ENCODE peak calls at places on chromosomes 4 and X, in nine cellular contexts. J is aorta, A is IMR-90, B is esophagus muscularis mucosa, Z is thoracic aorta, G is fibroblast of pulmonary artery, P is cardiac muscle cell, X is H1, R is stomach. H is an unnamed sample.

GRCh38 chr4:124591646-124592045 is 120.9 kb downstream of the ANKRD50 start:
- DNase-seq in J (no peak), A (no peak), B (no peak), Z (no peak), G (no peak), P (no peak), X (no peak), R (no peak), H (peak; percentile 4)

GRCh38 chr4:67220848-67221247 is 324.5 kb downstream of the CENPC start:
- DNase-seq in J (no peak), A (no peak), B (no peak), Z (no peak), G (no peak), P (no peak), X (no peak), R (no peak), H (no peak)

GRCh38 chrX:40374486-40374885 is 206.3 kb upstream of the ATP6AP2 start:
- DNase-seq in J (no peak), A (no peak), B (no peak), Z (no peak), G (no peak), P (no peak), X (no peak), R (no peak), H (no peak)

GRCh38 chrX:110081740-110082139 is 78.8 kb downstream of the TMEM164 start:
- DNase-seq in J (no peak), A (peak; percentile 28), B (no peak), Z (no peak), G (peak; percentile 88), P (peak; percentile 75), X (no peak), R (peak; percentile 39), H (no peak)

GRCh38 chr4:8325284-8325973 is 55.9 kb downstream of the HTRA3 start:
- DNase-seq in J (peak; percentile 33), A (no peak), B (no peak), Z (no peak), G (no peak), P (no peak), X (no peak), R (peak; percentile 15), H (no peak)

GRCh38 chrX:123899701-123900100 is 39.8 kb downstream of the XIAP start:
- DNase-seq in J (no peak), A (peak; percentile 28), B (no peak), Z (no peak), G (no peak), P (no peak), X (no peak), R (no peak), H (no peak)

GRCh38 chr4:2839060-2839459 is 4.6 kb upstream of the ADD1 start:
- DNase-seq in J (no peak), A (no peak), B (no peak), Z (no peak), G (no peak), P (no peak), X (no peak), R (no peak), H (no peak)

GRCh38 chr4:105092356-105092755 is 54.3 kb upstream of the TET2 start:
- DNase-seq in J (no peak), A (peak; percentile 85), B (no peak), Z (no peak), G (peak; percentile 95), P (peak; percentile 86), X (no peak), R (no peak), H (peak; percentile 9)

GRCh38 chr4:101724093-101724492 is 66.4 kb upstream of the BANK1 start:
- DNase-seq in J (no peak), A (no peak), B (no peak), Z (no peak), G (no peak), P (no peak), X (no peak), R (no peak), H (no peak)

GRCh38 chrX:17635231-17635630 is 102.1 kb upstream of the SCML1 start:
- DNase-seq in J (no peak), A (peak; percentile 18), B (no peak), Z (no peak), G (peak; percentile 1), P (peak; percentile 28), X (peak; percentile 85), R (no peak), H (peak; percentile 45)

GRCh38 chrX:17634542-17635207 is 102.6 kb upstream of the SCML1 start:
- DNase-seq in J (no peak), A (no peak), B (no peak), Z (no peak), G (no peak), P (no peak), X (no peak), R (peak; percentile 31), H (no peak)

GRCh38 chrX:17633546-17633945 is 103.7 kb upstream of the SCML1 start:
- DNase-seq in J (no peak), A (no peak), B (no peak), Z (no peak), G (no peak), P (no peak), X (no peak), R (no peak), H (no peak)

GRCh38 chrX:17631647-17632046 is 105.6 kb upstream of the SCML1 start:
- DNase-seq in J (no peak), A (no peak), B (no peak), Z (no peak), G (no peak), P (no peak), X (no peak), R (no peak), H (no peak)

DNA sequence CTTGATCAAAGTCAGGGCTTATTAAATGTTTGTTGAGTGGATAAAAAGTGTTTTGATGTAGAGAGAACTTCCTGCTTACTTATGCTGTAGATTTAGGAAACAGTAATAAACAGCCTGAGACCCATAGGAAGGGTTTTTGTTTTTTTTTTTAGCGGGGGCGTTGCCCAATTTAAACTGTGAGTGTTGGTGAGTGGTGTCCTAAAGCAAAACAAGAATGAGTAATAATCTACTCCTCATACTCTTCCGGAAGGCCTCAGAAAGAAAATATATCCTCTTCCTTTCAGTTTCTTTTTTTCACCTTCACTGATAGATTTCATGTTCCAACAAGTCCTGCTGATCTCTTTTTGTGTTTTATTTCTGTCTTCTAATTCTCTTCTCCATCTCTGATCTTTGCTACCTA is 104.4 kb upstream of the SCML1 start:
- DNase-seq in J (no peak), A (peak; percentile 5), B (no peak), Z (no peak), G (peak; percentile 2), P (peak; percentile 14), X (no peak), R (no peak), H (no peak)
- H3K4me3 ChIP-seq in J (no peak overlapping the region), A (no peak overlapping the region), B (no peak overlapping the region), Z (peak overlapping the region; percentile 27), G (no peak overlapping the region), P (no peak overlapping the region), X (no peak overlapping the region), R (no peak overlapping the region), H (no peak overlapping the region)

GRCh38 chr4:56160631-56161030 is 211.9 kb downstream of the CEP135 start:
- DNase-seq in J (no peak), A (no peak), B (no peak), Z (no peak), G (no peak), P (no peak), X (no peak), R (no peak), H (no peak)
- H3K4me3 ChIP-seq in J (no peak overlapping the region), A (no peak overlapping the region), B (no peak overlapping the region), Z (no peak overlapping the region), G (no peak overlapping the region), P (no peak overlapping the region), X (no peak overlapping the region), R (no peak overlapping the region), H (no peak overlapping the region)

GRCh38 chr4:1796486-1797204 is 3.6 kb downstream of the FGFR3 start:
- DNase-seq in J (no peak), A (no peak), B (no peak), Z (no peak), G (no peak), P (no peak), X (no peak), R (no peak), H (no peak)
- H3K4me3 ChIP-seq in J (no peak overlapping the region), A (no peak overlapping the region), B (no peak overlapping the region), Z (no peak overlapping the region), G (no peak overlapping the region), P (no peak overlapping the region), X (no peak overlapping the region), R (no peak overlapping the region), H (no peak overlapping the region)

DNA sequence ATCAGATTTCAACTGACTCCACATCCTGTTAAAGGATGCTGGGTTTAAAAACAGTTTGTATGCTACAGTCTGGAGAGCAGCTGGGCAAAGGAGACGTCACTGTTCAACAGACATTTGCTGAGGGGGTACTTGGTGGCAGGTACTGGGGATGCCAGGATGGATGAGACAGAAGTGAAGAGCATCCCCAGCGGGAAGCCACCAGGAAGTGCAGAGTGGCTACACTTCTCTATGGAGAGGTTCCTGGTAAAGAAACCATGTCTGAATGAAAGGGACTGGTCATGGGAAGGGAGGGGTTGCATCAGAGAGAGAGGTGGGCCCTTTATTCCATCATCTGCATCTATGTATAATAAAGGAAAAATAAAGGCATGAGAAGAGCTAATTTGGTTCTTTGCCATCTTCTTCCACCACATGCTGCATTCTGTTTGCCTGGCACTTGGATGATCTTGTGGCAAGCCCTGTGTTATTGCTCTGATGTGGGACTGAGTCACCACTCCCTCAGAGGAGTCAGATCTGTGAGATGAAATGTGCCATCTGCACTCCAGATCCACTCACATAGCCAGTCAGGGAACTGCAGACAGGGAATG is 144.9 kb downstream of the SOWAHB start:
- DNase-seq in J (peak; percentile 65), A (peak; percentile 100), B (peak; percentile 90), Z (peak; percentile 35), G (peak; percentile 94), P (peak; percentile 93), X (no peak), R (no peak), H (peak; percentile 58)
- H3K4me3 ChIP-seq in J (no peak overlapping the region), A (peak overlapping the region; percentile 5), B (no peak overlapping the region), Z (peak overlapping the region; percentile 40), G (peak overlapping the region; percentile 29), P (no peak overlapping the region), X (no peak overlapping the region), R (no peak overlapping the region), H (no peak overlapping the region)

DNA sequence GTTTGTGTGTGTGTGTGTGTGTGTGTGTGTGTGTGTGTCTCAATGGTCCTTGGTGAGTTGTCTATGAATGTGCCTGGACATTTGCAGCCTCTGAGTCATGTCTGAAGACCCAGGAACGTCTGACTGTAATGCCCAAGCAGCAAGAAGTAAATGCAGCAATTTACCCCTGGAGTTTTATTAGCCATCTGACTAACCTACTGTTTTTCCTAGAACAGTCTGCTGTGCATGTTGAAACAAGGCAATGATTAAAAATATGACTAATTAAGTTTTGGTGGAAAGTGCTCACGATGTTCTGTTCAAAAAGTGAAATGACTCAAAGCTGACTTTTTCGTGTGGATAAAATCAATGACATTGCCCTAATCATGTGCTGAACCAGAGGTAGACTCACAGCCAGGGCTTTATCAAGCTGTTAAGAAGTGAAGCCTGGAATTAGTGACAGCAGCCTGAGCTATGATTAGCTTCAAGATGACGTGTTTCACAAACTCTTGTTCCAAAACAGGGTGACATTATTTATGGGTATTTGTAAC is 201.6 kb downstream of the CPE start:
- DNase-seq in J (peak; percentile 40), A (no peak), B (no peak), Z (peak; percentile 3), G (peak; percentile 94), P (peak; percentile 90), X (no peak), R (no peak), H (peak; percentile 30)
- H3K4me3 ChIP-seq in J (no peak overlapping the region), A (no peak overlapping the region), B (no peak overlapping the region), Z (no peak overlapping the region), G (no peak overlapping the region), P (no peak overlapping the region), X (no peak overlapping the region), R (no peak overlapping the region), H (no peak overlapping the region)

H was measured in hepatocyte.